ENCODE peak calls at places on chromosomes 11 and 22, in four cellular contexts. W is ovary, G is thoracic aorta, V is AG04449. Y is an unnamed sample.

GRCh38 chr11:44139565-44140313 is 44.3 kb downstream of the EXT2 start:
- DNase-seq in W (no peak), G (no peak), V (no peak), Y (no peak)

GRCh38 chr11:6576471-6577373 is 26.7 kb downstream of the RRP8 start:
- DNase-seq in W (peak; percentile 53), G (no peak), V (no peak), Y (peak; percentile 83)

GRCh38 chr11:13781153-13781552 is 112.7 kb downstream of the FAR1 start:
- DNase-seq in W (no peak), G (no peak), V (no peak), Y (no peak)

GRCh38 chr22:47996446-47996857 is 1234.0 kb downstream of the TBC1D22A start:
- DNase-seq in W (no peak), G (no peak), V (no peak), Y (no peak)

GRCh38 chr11:77672276-77672675 is 34.7 kb upstream of the CLNS1A start:
- DNase-seq in W (no peak), G (no peak), V (peak; percentile 89), Y (peak; percentile 61)

GRCh38 chr11:125182522-125182921 is 18.0 kb downstream of the PKNOX2 start:
- DNase-seq in W (no peak), G (no peak), V (no peak), Y (no peak)

GRCh38 chr22:37742374-37743092 is 45.7 kb downstream of the TRIOBP start:
- DNase-seq in W (peak; percentile 68), G (no peak), V (peak; percentile 45), Y (no peak)

GRCh38 chr11:64376071-64376470 is 17.1 kb downstream of the RPS6KA4 start:
- DNase-seq in W (no peak), G (no peak), V (no peak), Y (no peak)

GRCh38 chr11:34624069-34624468 is 3.2 kb downstream of the EHF start:
- DNase-seq in W (no peak), G (no peak), V (no peak), Y (no peak)

GRCh38 chr22:36763576-36763975 is 12.3 kb downstream of the IFT27 start:
- DNase-seq in W (no peak), G (no peak), V (no peak), Y (no peak)

GRCh38 chr11:132234878-132235277 is 864.5 kb downstream of the NTM start:
- DNase-seq in W (no peak), G (no peak), V (peak; percentile 62), Y (peak; percentile 35)

GRCh38 chr22:23259916-23260644 is 79.8 kb downstream of the BCR start:
- DNase-seq in W (no peak), G (no peak), V (no peak), Y (no peak)

GRCh38 chr11:79439430-79439892 is 1.4 kb downstream of the TENM4 start:
- DNase-seq in W (peak; percentile 56), G (no peak), V (no peak), Y (no peak)

DNA sequence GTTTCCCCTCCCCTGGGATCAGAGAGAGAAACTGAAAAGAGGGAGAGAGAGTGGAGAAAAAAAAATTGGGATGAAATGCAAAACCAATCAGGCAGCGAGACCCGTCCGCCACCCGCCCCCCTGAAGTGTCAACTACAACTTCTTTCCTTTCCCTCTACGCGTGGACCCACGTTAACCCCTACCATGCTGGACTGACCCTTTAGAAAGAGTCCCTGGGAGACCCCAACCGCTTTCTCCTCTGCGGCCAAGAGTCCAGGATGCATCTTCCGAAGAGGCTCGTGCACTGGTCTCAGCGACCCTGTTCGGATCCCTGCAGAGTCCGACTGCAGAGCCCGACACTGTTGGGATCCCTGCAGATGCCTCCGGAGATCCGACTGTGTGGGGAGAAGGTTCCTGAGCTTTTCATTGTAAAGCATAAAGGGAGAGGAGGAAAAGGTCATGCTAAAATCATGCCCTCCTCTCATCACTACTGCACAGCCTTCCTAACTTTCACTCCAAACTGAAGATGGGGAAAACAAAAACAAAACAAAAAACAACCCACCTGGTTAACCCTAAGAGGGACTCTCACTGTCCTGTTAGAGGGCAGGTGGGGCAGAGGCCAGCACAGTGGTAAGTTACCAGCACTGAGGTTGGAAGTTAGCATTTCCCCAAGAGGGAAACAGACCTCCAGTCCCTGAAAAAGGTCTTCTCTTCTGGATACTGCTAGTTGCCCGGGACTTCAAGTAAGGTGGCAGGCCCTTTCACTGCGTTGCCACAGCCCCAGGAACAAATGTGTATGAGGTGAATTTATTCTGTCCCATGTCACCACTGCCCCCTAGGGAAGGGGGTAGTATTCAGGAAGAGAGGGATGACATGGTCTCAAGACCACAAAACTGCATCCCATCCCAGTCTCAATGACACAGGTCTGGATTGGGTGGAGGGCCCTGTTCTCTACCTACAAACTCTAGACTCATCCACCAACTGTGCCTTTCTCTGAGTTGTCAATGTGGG is 578 bp upstream of the ADAMTS8 start:
- DNase-seq in W (no peak), G (no peak), V (no peak), Y (no peak)
- TF ChIP-seq CTCF in W (no peak), G (no peak), V (no peak), Y (peak; percentile 4)

GRCh38 chr11:118947091-118947490 is 9.0 kb upstream of the UPK2 start:
- DNase-seq in W (no peak), G (no peak), V (no peak), Y (no peak)

GRCh38 chr11:118953265-118953664 is 2.8 kb upstream of the UPK2 start:
- DNase-seq in W (no peak), G (no peak), V (no peak), Y (no peak)

DNA sequence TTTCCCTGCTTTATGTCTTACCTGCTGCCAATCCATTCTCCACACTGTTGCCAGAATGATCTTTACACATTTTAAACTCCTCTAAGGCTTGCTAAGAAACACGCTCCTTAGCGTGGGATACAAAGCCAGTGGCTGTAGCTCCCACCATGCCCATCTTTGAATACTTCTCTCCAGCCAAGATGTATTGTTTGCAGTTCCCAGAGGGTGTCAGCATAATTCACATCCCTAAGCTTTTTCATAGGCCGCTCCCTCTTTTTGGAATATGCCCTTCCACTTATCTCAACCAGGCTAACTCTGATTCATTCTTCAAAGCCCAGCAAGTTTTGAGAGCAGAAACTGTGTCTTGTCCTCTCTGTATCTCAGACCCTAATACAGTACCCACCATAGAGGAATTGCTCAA is 8.1 kb upstream of the UPK2 start:
- DNase-seq in W (no peak), G (no peak), V (no peak), Y (no peak)
- H3K4me3 ChIP-seq in W (no peak overlapping the region), G (no peak overlapping the region), V (no peak overlapping the region), Y (no peak overlapping the region)

DNA sequence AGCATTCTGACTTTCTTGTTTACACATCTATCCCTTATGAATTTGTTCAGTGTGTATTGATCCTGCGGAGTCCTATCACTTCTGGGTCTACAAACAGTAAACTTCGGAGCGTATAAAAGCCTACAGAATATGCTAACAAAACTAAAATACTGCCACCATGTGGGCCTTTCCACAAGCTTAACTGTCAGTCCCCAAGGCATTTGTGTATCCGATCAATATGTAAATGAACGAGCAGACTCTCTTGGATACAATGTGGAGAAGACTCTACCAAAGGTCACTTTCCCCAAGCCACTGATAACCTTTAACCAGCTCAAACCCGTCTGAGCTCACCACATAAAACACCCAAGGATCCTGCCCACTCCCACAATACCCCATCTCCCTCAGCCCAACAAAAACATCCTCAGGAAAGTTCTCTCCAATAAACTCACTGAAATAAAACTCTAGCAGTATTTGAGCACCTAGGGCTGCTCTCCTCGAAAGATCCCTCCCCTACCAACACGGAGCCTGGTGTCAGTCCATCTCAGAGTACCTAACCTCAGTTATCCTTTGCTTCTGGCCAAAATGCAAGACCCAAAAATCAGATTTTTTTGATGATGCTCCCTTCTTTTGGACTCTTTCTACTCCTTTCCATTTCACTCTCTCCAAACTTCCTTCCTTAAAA is 17.8 kb downstream of the ADA2 start:
- DNase-seq in W (no peak), G (no peak), V (no peak), Y (no peak)
- TF ChIP-seq CTCF in W (no peak), G (no peak), V (no peak), Y (peak; percentile 19)

DNA sequence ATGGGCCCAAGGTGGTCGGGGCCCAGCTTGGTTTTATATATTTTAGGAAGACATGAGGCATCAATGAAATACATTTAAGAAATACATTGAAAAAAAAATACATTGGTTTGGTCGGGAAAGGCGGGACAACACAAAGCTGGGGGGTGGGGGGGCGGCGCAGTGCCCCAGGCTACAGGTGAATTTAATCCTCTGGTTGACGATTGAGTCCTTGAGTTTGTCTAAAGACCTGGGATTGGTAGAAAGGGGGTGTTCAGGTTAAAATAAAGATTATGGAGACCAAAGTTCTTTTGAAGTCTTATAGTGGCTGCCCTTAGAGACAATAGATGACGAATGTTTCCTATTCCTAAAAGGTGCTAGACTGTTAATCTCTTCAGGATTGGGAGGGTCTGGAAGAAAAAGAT is 3.1 kb downstream of the IFITM1 start:
- DNase-seq in W (no peak), G (no peak), V (no peak), Y (no peak)
- H3K4me3 ChIP-seq in W (peak overlapping the region; percentile 18), G (peak overlapping the region; percentile 57), V (no peak overlapping the region), Y (peak overlapping the region; percentile 67)

GRCh38 chr11:62627718-62628117 is 5.9 kb upstream of the B3GAT3 start:
- DNase-seq in W (no peak), G (no peak), V (no peak), Y (no peak)
- TF ChIP-seq CTCF in W (no peak), G (no peak), V (no peak), Y (no peak)

DNA sequence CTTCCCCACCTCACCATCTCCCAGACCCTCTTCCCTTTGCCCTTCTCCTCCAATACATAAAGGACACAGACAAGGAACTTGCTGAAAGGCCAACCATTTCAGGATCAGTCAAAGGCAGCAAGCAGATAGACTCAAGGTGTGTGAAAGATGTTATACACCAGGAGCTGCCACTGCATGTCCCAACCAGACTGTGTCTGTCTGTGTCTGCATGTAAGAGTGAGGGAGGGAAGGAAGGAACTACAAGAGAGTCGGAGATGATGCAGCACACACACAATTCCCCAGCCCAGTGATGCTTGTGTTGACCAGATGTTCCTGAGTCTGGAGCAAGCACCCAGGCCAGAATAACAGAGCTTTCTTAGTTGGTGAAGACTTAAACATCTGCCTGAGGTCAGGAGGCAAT is 58.2 kb downstream of the TIMP3 start:
- DNase-seq in W (no peak), G (no peak), V (no peak), Y (no peak)
- H3K4me3 ChIP-seq in W (no peak overlapping the region), G (no peak overlapping the region), V (no peak overlapping the region), Y (no peak overlapping the region)

GRCh38 chr11:67160872-67161783 is 42.1 kb downstream of the KDM2A start:
- DNase-seq in W (no peak), G (no peak), V (no peak), Y (no peak)
- TF ChIP-seq CTCF in W (no peak), G (no peak), V (no peak), Y (no peak)

GRCh38 chr11:32426819-32427615 is 8.3 kb downstream of the WT1 start:
- DNase-seq in W (peak; percentile 90), G (no peak), V (no peak), Y (no peak)
- H3K4me3 ChIP-seq in W (peak overlapping the region; percentile 87), G (no peak overlapping the region), V (no peak overlapping the region), Y (no peak overlapping the region)

Y was measured in HFF-Myc.